ENCODE peak calls at places on chromosomes 6 and 20, in four cellular contexts. One of them, this sample, is unnamed.

GRCh38 chr6:113969888-113970807 is 800 bp downstream of the HDAC2 start:
- DNase-seq in activated T-helper 9 cell treated with anti-CD3 and anti-CD28 coated beads, Interleukin-2, amount 50 U/mL, for 16 hours: peak
- DNase-seq in central memory CD4-positive, alpha-beta T cell: peak
- DNase-seq in NCI-H1105: peak
- DNase-seq in this sample: peak

GRCh38 chr6:170471458-170471857 is 81.6 kb downstream of the PSMB1 start:
- DNase-seq in activated T-helper 9 cell treated with anti-CD3 and anti-CD28 coated beads, Interleukin-2, amount 50 U/mL, for 16 hours: no peak
- DNase-seq in central memory CD4-positive, alpha-beta T cell: no peak
- DNase-seq in NCI-H1105: no peak
- DNase-seq in this sample: no peak

GRCh38 chr6:34602318-34603111 is 46.4 kb upstream of the SPDEF start:
- DNase-seq in activated T-helper 9 cell treated with anti-CD3 and anti-CD28 coated beads, Interleukin-2, amount 50 U/mL, for 16 hours: no peak
- DNase-seq in central memory CD4-positive, alpha-beta T cell: no peak
- DNase-seq in NCI-H1105: peak
- DNase-seq in this sample: no peak

GRCh38 chr6:157187182-157188093 is 135.9 kb downstream of the TMEM242 start:
- DNase-seq in activated T-helper 9 cell treated with anti-CD3 and anti-CD28 coated beads, Interleukin-2, amount 50 U/mL, for 16 hours: no peak
- DNase-seq in central memory CD4-positive, alpha-beta T cell: no peak
- DNase-seq in NCI-H1105: peak
- DNase-seq in this sample: no peak

GRCh38 chr6:139306582-139306981 is 14.8 kb upstream of the TXLNB start:
- DNase-seq in activated T-helper 9 cell treated with anti-CD3 and anti-CD28 coated beads, Interleukin-2, amount 50 U/mL, for 16 hours: no peak
- DNase-seq in central memory CD4-positive, alpha-beta T cell: no peak
- DNase-seq in NCI-H1105: no peak
- DNase-seq in this sample: no peak

GRCh38 chr6:52077961-52078613 is 9.3 kb downstream of the PKHD1 start:
- DNase-seq in activated T-helper 9 cell treated with anti-CD3 and anti-CD28 coated beads, Interleukin-2, amount 50 U/mL, for 16 hours: no peak
- DNase-seq in central memory CD4-positive, alpha-beta T cell: no peak
- DNase-seq in NCI-H1105: no peak
- DNase-seq in this sample: no peak

GRCh38 chr20:47198254-47198671 is 158.2 kb downstream of the ZMYND8 start:
- DNase-seq in activated T-helper 9 cell treated with anti-CD3 and anti-CD28 coated beads, Interleukin-2, amount 50 U/mL, for 16 hours: peak
- DNase-seq in central memory CD4-positive, alpha-beta T cell: no peak
- DNase-seq in NCI-H1105: no peak
- DNase-seq in this sample: no peak

GRCh38 chr6:99241905-99242534 is 107.5 kb downstream of the FAXC start:
- DNase-seq in activated T-helper 9 cell treated with anti-CD3 and anti-CD28 coated beads, Interleukin-2, amount 50 U/mL, for 16 hours: no peak
- DNase-seq in central memory CD4-positive, alpha-beta T cell: no peak
- DNase-seq in NCI-H1105: peak
- DNase-seq in this sample: no peak

GRCh38 chr20:7672551-7672950 is 267.7 kb downstream of the HAO1 start:
- DNase-seq in activated T-helper 9 cell treated with anti-CD3 and anti-CD28 coated beads, Interleukin-2, amount 50 U/mL, for 16 hours: no peak
- DNase-seq in central memory CD4-positive, alpha-beta T cell: no peak
- DNase-seq in NCI-H1105: no peak
- DNase-seq in this sample: no peak

GRCh38 chr6:73339340-73339739 is 14.7 kb downstream of the DPPA5 start:
- DNase-seq in activated T-helper 9 cell treated with anti-CD3 and anti-CD28 coated beads, Interleukin-2, amount 50 U/mL, for 16 hours: no peak
- DNase-seq in central memory CD4-positive, alpha-beta T cell: no peak
- DNase-seq in NCI-H1105: no peak
- DNase-seq in this sample: no peak

GRCh38 chr20:51095755-51096509 is 73.0 kb upstream of the KCNG1 start:
- DNase-seq in activated T-helper 9 cell treated with anti-CD3 and anti-CD28 coated beads, Interleukin-2, amount 50 U/mL, for 16 hours: no peak
- DNase-seq in central memory CD4-positive, alpha-beta T cell: no peak
- DNase-seq in NCI-H1105: peak
- DNase-seq in this sample: peak

GRCh38 chr6:99790679-99791078 is 184.0 kb downstream of the PRDM13 start:
- DNase-seq in activated T-helper 9 cell treated with anti-CD3 and anti-CD28 coated beads, Interleukin-2, amount 50 U/mL, for 16 hours: no peak
- DNase-seq in central memory CD4-positive, alpha-beta T cell: no peak
- DNase-seq in NCI-H1105: no peak
- DNase-seq in this sample: no peak

GRCh38 chr6:26286168-26286854 is 78.7 kb upstream of the BTN3A2 start:
- DNase-seq in activated T-helper 9 cell treated with anti-CD3 and anti-CD28 coated beads, Interleukin-2, amount 50 U/mL, for 16 hours: peak
- DNase-seq in central memory CD4-positive, alpha-beta T cell: peak
- DNase-seq in NCI-H1105: peak
- DNase-seq in this sample: peak

GRCh38 chr6:158818580-158819212 is 472 bp downstream of the EZR start:
- DNase-seq in activated T-helper 9 cell treated with anti-CD3 and anti-CD28 coated beads, Interleukin-2, amount 50 U/mL, for 16 hours: peak
- DNase-seq in central memory CD4-positive, alpha-beta T cell: peak
- DNase-seq in NCI-H1105: peak
- DNase-seq in this sample: peak

GRCh38 chr20:31595654-31596411 is 9.3 kb upstream of the ID1 start:
- DNase-seq in activated T-helper 9 cell treated with anti-CD3 and anti-CD28 coated beads, Interleukin-2, amount 50 U/mL, for 16 hours: no peak
- DNase-seq in central memory CD4-positive, alpha-beta T cell: no peak
- DNase-seq in NCI-H1105: no peak
- DNase-seq in this sample: no peak

GRCh38 chr6:140921366-140922226 is 1211.1 kb upstream of the GJE1 start:
- DNase-seq in activated T-helper 9 cell treated with anti-CD3 and anti-CD28 coated beads, Interleukin-2, amount 50 U/mL, for 16 hours: no peak
- DNase-seq in central memory CD4-positive, alpha-beta T cell: no peak
- DNase-seq in NCI-H1105: no peak
- DNase-seq in this sample: no peak

GRCh38 chr20:62624325-62624690 is 18.0 kb upstream of the SLCO4A1 start:
- DNase-seq in activated T-helper 9 cell treated with anti-CD3 and anti-CD28 coated beads, Interleukin-2, amount 50 U/mL, for 16 hours: no peak
- DNase-seq in central memory CD4-positive, alpha-beta T cell: no peak
- DNase-seq in NCI-H1105: no peak
- DNase-seq in this sample: peak

GRCh38 chr6:110566346-110567125 is 90.1 kb upstream of the SLC22A16 start:
- DNase-seq in activated T-helper 9 cell treated with anti-CD3 and anti-CD28 coated beads, Interleukin-2, amount 50 U/mL, for 16 hours: no peak
- DNase-seq in central memory CD4-positive, alpha-beta T cell: no peak
- DNase-seq in NCI-H1105: no peak
- DNase-seq in this sample: no peak

GRCh38 chr6:144007779-144008500 is at the start of gene PLAGL1:
- DNase-seq in activated T-helper 9 cell treated with anti-CD3 and anti-CD28 coated beads, Interleukin-2, amount 50 U/mL, for 16 hours: peak
- DNase-seq in central memory CD4-positive, alpha-beta T cell: no peak
- DNase-seq in NCI-H1105: peak
- DNase-seq in this sample: peak

GRCh38 chr6:37660317-37660716 is 37.4 kb downstream of the MDGA1 start:
- DNase-seq in activated T-helper 9 cell treated with anti-CD3 and anti-CD28 coated beads, Interleukin-2, amount 50 U/mL, for 16 hours: no peak
- DNase-seq in central memory CD4-positive, alpha-beta T cell: no peak
- DNase-seq in NCI-H1105: no peak
- DNase-seq in this sample: no peak

GRCh38 chr6:155079985-155080452 is 84.9 kb downstream of the TIAM2 start:
- DNase-seq in activated T-helper 9 cell treated with anti-CD3 and anti-CD28 coated beads, Interleukin-2, amount 50 U/mL, for 16 hours: no peak
- DNase-seq in central memory CD4-positive, alpha-beta T cell: no peak
- DNase-seq in NCI-H1105: no peak
- DNase-seq in this sample: no peak

GRCh38 chr6:150072201-150072600 is 3.3 kb upstream of the ULBP3 start:
- DNase-seq in activated T-helper 9 cell treated with anti-CD3 and anti-CD28 coated beads, Interleukin-2, amount 50 U/mL, for 16 hours: peak
- DNase-seq in central memory CD4-positive, alpha-beta T cell: no peak
- DNase-seq in NCI-H1105: no peak
- DNase-seq in this sample: no peak

GRCh38 chr6:35048031-35048613 is 93.0 kb downstream of the TCP11 start:
- DNase-seq in activated T-helper 9 cell treated with anti-CD3 and anti-CD28 coated beads, Interleukin-2, amount 50 U/mL, for 16 hours: no peak
- DNase-seq in central memory CD4-positive, alpha-beta T cell: no peak
- DNase-seq in NCI-H1105: no peak
- DNase-seq in this sample: no peak

GRCh38 chr20:60172306-60172984 is 214.2 kb downstream of the CDH26 start:
- DNase-seq in activated T-helper 9 cell treated with anti-CD3 and anti-CD28 coated beads, Interleukin-2, amount 50 U/mL, for 16 hours: no peak
- DNase-seq in central memory CD4-positive, alpha-beta T cell: no peak
- DNase-seq in NCI-H1105: no peak
- DNase-seq in this sample: no peak

GRCh38 chr20:45359069-45359405 is 3.9 kb upstream of the SYS1 start:
- DNase-seq in activated T-helper 9 cell treated with anti-CD3 and anti-CD28 coated beads, Interleukin-2, amount 50 U/mL, for 16 hours: no peak
- DNase-seq in central memory CD4-positive, alpha-beta T cell: no peak
- DNase-seq in NCI-H1105: no peak
- DNase-seq in this sample: no peak

GRCh38 chr6:150138638-150139037 is 4.2 kb upstream of the PPP1R14C start:
- DNase-seq in activated T-helper 9 cell treated with anti-CD3 and anti-CD28 coated beads, Interleukin-2, amount 50 U/mL, for 16 hours: no peak
- DNase-seq in central memory CD4-positive, alpha-beta T cell: no peak
- DNase-seq in NCI-H1105: no peak
- DNase-seq in this sample: no peak

GRCh38 chr6:50147371-50147770 is 97.6 kb upstream of the DEFB112 start:
- DNase-seq in activated T-helper 9 cell treated with anti-CD3 and anti-CD28 coated beads, Interleukin-2, amount 50 U/mL, for 16 hours: no peak
- DNase-seq in central memory CD4-positive, alpha-beta T cell: no peak
- DNase-seq in NCI-H1105: no peak
- DNase-seq in this sample: no peak

GRCh38 chr6:36959555-36960250 is 5.2 kb downstream of the PI16 start:
- DNase-seq in activated T-helper 9 cell treated with anti-CD3 and anti-CD28 coated beads, Interleukin-2, amount 50 U/mL, for 16 hours: no peak
- DNase-seq in central memory CD4-positive, alpha-beta T cell: no peak
- DNase-seq in NCI-H1105: no peak
- DNase-seq in this sample: no peak

GRCh38 chr20:56554869-56555268 is 21.8 kb downstream of the FAM209B start:
- DNase-seq in activated T-helper 9 cell treated with anti-CD3 and anti-CD28 coated beads, Interleukin-2, amount 50 U/mL, for 16 hours: no peak
- DNase-seq in central memory CD4-positive, alpha-beta T cell: no peak
- DNase-seq in NCI-H1105: peak
- DNase-seq in this sample: no peak

GRCh38 chr6:26020983-26021349 is 58.4 kb downstream of the TRIM38 start:
- DNase-seq in activated T-helper 9 cell treated with anti-CD3 and anti-CD28 coated beads, Interleukin-2, amount 50 U/mL, for 16 hours: no peak
- DNase-seq in central memory CD4-positive, alpha-beta T cell: no peak
- DNase-seq in NCI-H1105: no peak
- DNase-seq in this sample: no peak

GRCh38 chr6:137813308-137813707 is 53.8 kb upstream of the TNFAIP3 start:
- DNase-seq in activated T-helper 9 cell treated with anti-CD3 and anti-CD28 coated beads, Interleukin-2, amount 50 U/mL, for 16 hours: no peak
- DNase-seq in central memory CD4-positive, alpha-beta T cell: no peak
- DNase-seq in NCI-H1105: no peak
- DNase-seq in this sample: no peak

GRCh38 chr20:53884859-53885654 is 185.3 kb downstream of the BCAS1 start:
- DNase-seq in activated T-helper 9 cell treated with anti-CD3 and anti-CD28 coated beads, Interleukin-2, amount 50 U/mL, for 16 hours: peak
- DNase-seq in central memory CD4-positive, alpha-beta T cell: no peak
- DNase-seq in NCI-H1105: no peak
- DNase-seq in this sample: no peak

GRCh38 chr6:101517632-101518031 is 124.1 kb downstream of the GRIK2 start:
- DNase-seq in activated T-helper 9 cell treated with anti-CD3 and anti-CD28 coated beads, Interleukin-2, amount 50 U/mL, for 16 hours: no peak
- DNase-seq in central memory CD4-positive, alpha-beta T cell: no peak
- DNase-seq in NCI-H1105: no peak
- DNase-seq in this sample: no peak